ENCODE peak calls at places on chromosomes 2 and 18, in five cellular contexts. Z, L, G, K and N are unnamed samples.

GRCh38 chr2:160433466-160434172 is 60.0 kb downstream of the RBMS1 start:
- DNase-seq in L (no peak), K (peak; percentile 59), G (peak; percentile 29), Z (no peak), N (no peak)

GRCh38 chr2:195533771-195534642 is 123.0 kb upstream of the SLC39A10 start:
- DNase-seq in G (peak; percentile 75), K (peak; percentile 63), Z (peak; percentile 81), L (no peak), N (no peak)

GRCh38 chr2:150207979-150208378 is 279.5 kb downstream of the RND3 start:
- DNase-seq in Z (no peak), K (no peak), G (no peak), L (no peak), N (no peak)

GRCh38 chr2:160209457-160209856 is 9.4 kb upstream of the ITGB6 start:
- DNase-seq in K (no peak), Z (no peak), L (no peak), G (no peak), N (no peak)

GRCh38 chr18:8747440-8747937 is 42.1 kb downstream of the MTCL1 start:
- DNase-seq in L (no peak), Z (no peak), G (no peak), K (no peak), N (no peak)

GRCh38 chr2:23367760-23368159 is 17.2 kb upstream of the KLHL29 start:
- DNase-seq in Z (no peak), K (no peak), L (no peak), G (no peak), N (no peak)

GRCh38 chr2:118169359-118170005 is 81.2 kb downstream of the INSIG2 start:
- DNase-seq in L (no peak), G (no peak), K (no peak), Z (peak; percentile 63), N (peak; percentile 65)

GRCh38 chr2:183149489-183149888 is 25.2 kb downstream of the NUP35 start:
- DNase-seq in Z (no peak), K (no peak), L (no peak), G (no peak), N (no peak)

GRCh38 chr2:61340242-61340641 is 130.6 kb downstream of the USP34 start:
- DNase-seq in L (no peak), G (no peak), Z (no peak), K (no peak), N (no peak)

GRCh38 chr2:112881217-112882000 is 29.6 kb upstream of the IL37 start:
- DNase-seq in G (peak; percentile 59), K (peak; percentile 90), Z (no peak), L (no peak), N (peak; percentile 66)

GRCh38 chr2:186431306-186431705 is 54.8 kb upstream of the ZC3H15 start:
- DNase-seq in Z (no peak), L (no peak), K (no peak), G (no peak), N (no peak)

GRCh38 chr2:214135966-214136365 is 274.9 kb upstream of the VWC2L start:
- DNase-seq in G (no peak), Z (no peak), L (no peak), K (no peak), N (no peak)

GRCh38 chr2:9364791-9365497 is 58.4 kb downstream of the ITGB1BP1 start:
- DNase-seq in L (no peak), G (no peak), K (no peak), Z (no peak), N (no peak)

GRCh38 chr2:112834379-112835014 is 2.1 kb downstream of the IL1B start:
- DNase-seq in L (no peak), K (no peak), G (no peak), Z (no peak), N (no peak)

GRCh38 chr2:200966770-200967169 is 3.3 kb upstream of the ORC2 start:
- DNase-seq in L (no peak), K (no peak), Z (no peak), G (no peak), N (no peak)

GRCh38 chr2:218898109-218898878 is 17.6 kb downstream of the WNT10A start:
- DNase-seq in G (peak; percentile 80), L (peak; percentile 74), Z (peak; percentile 79), K (no peak), N (peak; percentile 81)

GRCh38 chr2:224417947-224418346 is 16.0 kb upstream of the FAM124B start:
- DNase-seq in Z (no peak), K (no peak), L (no peak), G (no peak), N (no peak)

GRCh38 chr2:54047076-54047475 is 68.3 kb upstream of the ACYP2 start:
- DNase-seq in G (no peak), K (no peak), L (peak; percentile 9), Z (no peak), N (no peak)

GRCh38 chr2:168687314-168687713 is 115.1 kb upstream of the NOSTRIN start:
- DNase-seq in L (peak; percentile 53), Z (no peak), K (no peak), G (no peak), N (no peak)

GRCh38 chr18:46419391-46420141 is 237.5 kb downstream of the LOXHD1 start:
- DNase-seq in G (no peak), L (no peak), K (no peak), Z (no peak), N (no peak)

GRCh38 chr18:63511285-63511684 is 30.9 kb upstream of the SERPINB12 start:
- DNase-seq in Z (no peak), K (no peak), L (no peak), G (no peak), N (no peak)

GRCh38 chr2:30410217-30410616 is 36.8 kb upstream of the LCLAT1 start:
- DNase-seq in K (no peak), L (no peak), Z (no peak), G (peak; percentile 28), N (no peak)

GRCh38 chr18:3451166-3451988 is 1.4 kb downstream of the TGIF1 start:
- DNase-seq in K (peak; percentile 70), G (peak; percentile 89), Z (peak; percentile 94), L (no peak), N (peak; percentile 96)

GRCh38 chr2:239951117-239951734 is 73.9 kb downstream of the NDUFA10 start:
- DNase-seq in Z (no peak), L (no peak), K (no peak), G (no peak), N (peak; percentile 32)

GRCh38 chr2:6942848-6943247 is 25.6 kb downstream of the RNF144A start:
- DNase-seq in Z (no peak), L (no peak), K (no peak), G (no peak), N (no peak)

GRCh38 chr2:226740039-226740648 is 59.5 kb downstream of the IRS1 start:
- DNase-seq in G (no peak), L (no peak), K (no peak), Z (no peak), N (no peak)

GRCh38 chr18:77547757-77548156 is 298.1 kb downstream of the GALR1 start:
- DNase-seq in G (no peak), Z (peak; percentile 23), K (no peak), L (no peak), N (no peak)

GRCh38 chr2:100952512-100952911 is 49.6 kb upstream of the RPL31 start:
- DNase-seq in K (no peak), Z (no peak), L (no peak), G (no peak), N (no peak)

GRCh38 chr18:74186661-74187060 is 38.3 kb downstream of the TIMM21 start:
- DNase-seq in G (no peak), L (no peak), K (no peak), Z (no peak), N (no peak)

GRCh38 chr2:2586068-2586776 is 255.1 kb upstream of the MYT1L start:
- DNase-seq in K (no peak), Z (no peak), L (no peak), G (no peak), N (no peak)

GRCh38 chr18:47754311-47755101 is 176.0 kb downstream of the SMAD2 start:
- DNase-seq in Z (no peak), K (no peak), G (peak; percentile 48), L (peak; percentile 86), N (no peak)

GRCh38 chr2:156687715-156688114 is 251.5 kb downstream of the GPD2 start:
- DNase-seq in G (no peak), Z (no peak), L (no peak), K (no peak), N (no peak)

GRCh38 chr2:26864226-26864625 is 16.3 kb downstream of the DPYSL5 start:
- DNase-seq in K (no peak), Z (no peak), G (no peak), L (no peak), N (no peak)

GRCh38 chr2:36975306-36975705 is 9.0 kb upstream of the STRN start:
- DNase-seq in K (no peak), L (no peak), Z (no peak), G (no peak), N (no peak)

GRCh38 chr2:230541934-230542380 is 126.0 kb downstream of the SP100 start:
- DNase-seq in Z (no peak), G (no peak), L (no peak), K (no peak), N (no peak)

GRCh38 chr18:12722731-12723130 is 19.9 kb downstream of the PSMG2 start:
- DNase-seq in L (no peak), Z (no peak), G (no peak), K (no peak), N (no peak)

GRCh38 chr2:55918856-55919255 is 4.7 kb downstream of the EFEMP1 start:
- DNase-seq in G (no peak), L (no peak), Z (no peak), K (no peak), N (no peak)

GRCh38 chr2:23534756-23535155 is 149.8 kb downstream of the KLHL29 start:
- DNase-seq in G (no peak), L (no peak), K (no peak), Z (no peak), N (no peak)